ENCODE peak calls at places on chromosomes 4 and X, in six cellular contexts. One of them, this sample, is unnamed.

GRCh38 chr4:151725087-151725486 is 35.7 kb downstream of the GATB start:
- DNase-seq in lower leg skin: no peak
- DNase-seq in right lobe of liver: no peak
- DNase-seq in pancreas: no peak
- DNase-seq in nephron progenitor cell: no peak
- DNase-seq in lung: no peak
- DNase-seq in this sample: no peak

GRCh38 chrX:102950908-102951866 is 14.1 kb downstream of the RAB40AL start:
- DNase-seq in lung: peak
- DNase-seq in right lobe of liver: no peak
- DNase-seq in pancreas: peak
- DNase-seq in nephron progenitor cell: peak
- DNase-seq in lower leg skin: peak
- DNase-seq in this sample: no peak

GRCh38 chr4:29708473-29708872 is 1011.7 kb upstream of the PCDH7 start:
- DNase-seq in pancreas: no peak
- DNase-seq in lower leg skin: no peak
- DNase-seq in right lobe of liver: no peak
- DNase-seq in lung: no peak
- DNase-seq in nephron progenitor cell: no peak
- DNase-seq in this sample: no peak

GRCh38 chr4:10656988-10657387 is 27.6 kb downstream of the CLNK start:
- DNase-seq in right lobe of liver: no peak
- DNase-seq in lower leg skin: no peak
- DNase-seq in lung: no peak
- DNase-seq in nephron progenitor cell: no peak
- DNase-seq in pancreas: no peak
- DNase-seq in this sample: no peak

GRCh38 chr4:8427761-8428287 is 12.7 kb downstream of the ACOX3 start:
- DNase-seq in pancreas: peak
- DNase-seq in right lobe of liver: no peak
- DNase-seq in lung: peak
- DNase-seq in lower leg skin: peak
- DNase-seq in nephron progenitor cell: no peak
- DNase-seq in this sample: no peak

GRCh38 chrX:134460861-134461218 is 875 bp downstream of the HPRT1 start:
- DNase-seq in lower leg skin: no peak
- DNase-seq in nephron progenitor cell: no peak
- DNase-seq in right lobe of liver: no peak
- DNase-seq in lung: no peak
- DNase-seq in pancreas: no peak
- DNase-seq in this sample: no peak

GRCh38 chrX:68462653-68463052 is 29.4 kb upstream of the OPHN1 start:
- DNase-seq in lung: no peak
- DNase-seq in right lobe of liver: no peak
- DNase-seq in pancreas: no peak
- DNase-seq in lower leg skin: no peak
- DNase-seq in nephron progenitor cell: peak
- DNase-seq in this sample: no peak

GRCh38 chrX:39772057-39772832 is 325.5 kb downstream of the BCOR start:
- DNase-seq in lower leg skin: no peak
- DNase-seq in lung: no peak
- DNase-seq in right lobe of liver: no peak
- DNase-seq in nephron progenitor cell: peak
- DNase-seq in pancreas: peak
- DNase-seq in this sample: no peak

GRCh38 chr4:21535901-21536300 is 412.7 kb downstream of the KCNIP4 start:
- DNase-seq in nephron progenitor cell: no peak
- DNase-seq in lung: no peak
- DNase-seq in right lobe of liver: no peak
- DNase-seq in lower leg skin: no peak
- DNase-seq in pancreas: no peak
- DNase-seq in this sample: no peak

GRCh38 chrX:149830192-149830873 is 48.6 kb downstream of the MAGEA9 start:
- DNase-seq in nephron progenitor cell: peak
- DNase-seq in lung: no peak
- DNase-seq in pancreas: no peak
- DNase-seq in lower leg skin: no peak
- DNase-seq in right lobe of liver: no peak
- DNase-seq in this sample: no peak

GRCh38 chr4:73662709-73663546 is 42.7 kb upstream of the RASSF6 start:
- DNase-seq in pancreas: no peak
- DNase-seq in lower leg skin: no peak
- DNase-seq in lung: no peak
- DNase-seq in right lobe of liver: no peak
- DNase-seq in nephron progenitor cell: no peak
- DNase-seq in this sample: no peak

GRCh38 chrX:2589186-2590020 is 88.6 kb upstream of the DHRSX start:
- DNase-seq in right lobe of liver: no peak
- DNase-seq in pancreas: no peak
- DNase-seq in lung: no peak
- DNase-seq in nephron progenitor cell: no peak
- DNase-seq in lower leg skin: peak
- DNase-seq in this sample: no peak

GRCh38 chr4:126850286-126850685 is 782.5 kb upstream of the INTU start:
- DNase-seq in nephron progenitor cell: no peak
- DNase-seq in lower leg skin: no peak
- DNase-seq in right lobe of liver: no peak
- DNase-seq in pancreas: no peak
- DNase-seq in lung: no peak
- DNase-seq in this sample: no peak

GRCh38 chrX:13369541-13370140 is 49.8 kb upstream of the ATXN3L start:
- DNase-seq in lower leg skin: no peak
- DNase-seq in nephron progenitor cell: no peak
- DNase-seq in pancreas: no peak
- DNase-seq in lung: no peak
- DNase-seq in right lobe of liver: no peak
- DNase-seq in this sample: no peak

GRCh38 chrX:151754042-151754419 is 19.5 kb downstream of the CNGA2 start:
- DNase-seq in pancreas: peak
- DNase-seq in right lobe of liver: no peak
- DNase-seq in lung: no peak
- DNase-seq in lower leg skin: peak
- DNase-seq in nephron progenitor cell: no peak
- DNase-seq in this sample: peak

GRCh38 chrX:154540897-154541535 is 5.6 kb downstream of the G6PD start:
- DNase-seq in pancreas: no peak
- DNase-seq in right lobe of liver: peak
- DNase-seq in lower leg skin: no peak
- DNase-seq in nephron progenitor cell: no peak
- DNase-seq in lung: peak
- DNase-seq in this sample: no peak

GRCh38 chr4:105495667-105496066 is 21.8 kb upstream of the PPA2 start:
- DNase-seq in right lobe of liver: no peak
- DNase-seq in pancreas: no peak
- DNase-seq in lung: no peak
- DNase-seq in lower leg skin: no peak
- DNase-seq in nephron progenitor cell: no peak
- DNase-seq in this sample: no peak

GRCh38 chr4:29066856-29067255 is 1653.3 kb upstream of the PCDH7 start:
- DNase-seq in right lobe of liver: no peak
- DNase-seq in pancreas: no peak
- DNase-seq in lower leg skin: no peak
- DNase-seq in nephron progenitor cell: no peak
- DNase-seq in lung: no peak
- DNase-seq in this sample: no peak

GRCh38 chr4:118740869-118741268 is 55.7 kb downstream of the METTL14 start:
- DNase-seq in pancreas: no peak
- DNase-seq in lower leg skin: no peak
- DNase-seq in nephron progenitor cell: no peak
- DNase-seq in lung: no peak
- DNase-seq in right lobe of liver: no peak
- DNase-seq in this sample: no peak

GRCh38 chr4:1216869-1217294 is 32.0 kb downstream of the CTBP1 start:
- DNase-seq in pancreas: no peak
- DNase-seq in nephron progenitor cell: no peak
- DNase-seq in lower leg skin: no peak
- DNase-seq in lung: no peak
- DNase-seq in right lobe of liver: no peak
- DNase-seq in this sample: no peak

GRCh38 chr4:140346136-140346535 is 27.3 kb upstream of the SCOC start:
- DNase-seq in nephron progenitor cell: no peak
- DNase-seq in right lobe of liver: no peak
- DNase-seq in lung: no peak
- DNase-seq in lower leg skin: no peak
- DNase-seq in pancreas: no peak
- DNase-seq in this sample: no peak

GRCh38 chr4:107564326-107564725 is 155.7 kb downstream of the PAPSS1 start:
- DNase-seq in lung: no peak
- DNase-seq in lower leg skin: no peak
- DNase-seq in right lobe of liver: no peak
- DNase-seq in pancreas: no peak
- DNase-seq in nephron progenitor cell: no peak
- DNase-seq in this sample: no peak

GRCh38 chr4:128155874-128156456 is 94.9 kb downstream of the LARP1B start:
- DNase-seq in right lobe of liver: no peak
- DNase-seq in pancreas: no peak
- DNase-seq in nephron progenitor cell: no peak
- DNase-seq in lung: no peak
- DNase-seq in lower leg skin: no peak
- DNase-seq in this sample: no peak

GRCh38 chrX:1330605-1331004 is 6.0 kb upstream of the IL3RA start:
- DNase-seq in lung: no peak
- DNase-seq in lower leg skin: no peak
- DNase-seq in pancreas: no peak
- DNase-seq in nephron progenitor cell: no peak
- DNase-seq in right lobe of liver: no peak
- DNase-seq in this sample: no peak

GRCh38 chrX:78801522-78801921 is 54.0 kb downstream of the LPAR4 start:
- DNase-seq in nephron progenitor cell: no peak
- DNase-seq in right lobe of liver: no peak
- DNase-seq in lung: no peak
- DNase-seq in pancreas: no peak
- DNase-seq in lower leg skin: no peak
- DNase-seq in this sample: no peak

GRCh38 chr4:68299492-68300457 is 50.1 kb downstream of the YTHDC1 start:
- DNase-seq in right lobe of liver: no peak
- DNase-seq in lower leg skin: no peak
- DNase-seq in lung: no peak
- DNase-seq in nephron progenitor cell: no peak
- DNase-seq in pancreas: no peak
- DNase-seq in this sample: no peak

GRCh38 chrX:8183281-8183680 is 12.2 kb upstream of the VCX2 start:
- DNase-seq in lower leg skin: no peak
- DNase-seq in right lobe of liver: no peak
- DNase-seq in pancreas: no peak
- DNase-seq in lung: no peak
- DNase-seq in nephron progenitor cell: no peak
- DNase-seq in this sample: no peak

DNA sequence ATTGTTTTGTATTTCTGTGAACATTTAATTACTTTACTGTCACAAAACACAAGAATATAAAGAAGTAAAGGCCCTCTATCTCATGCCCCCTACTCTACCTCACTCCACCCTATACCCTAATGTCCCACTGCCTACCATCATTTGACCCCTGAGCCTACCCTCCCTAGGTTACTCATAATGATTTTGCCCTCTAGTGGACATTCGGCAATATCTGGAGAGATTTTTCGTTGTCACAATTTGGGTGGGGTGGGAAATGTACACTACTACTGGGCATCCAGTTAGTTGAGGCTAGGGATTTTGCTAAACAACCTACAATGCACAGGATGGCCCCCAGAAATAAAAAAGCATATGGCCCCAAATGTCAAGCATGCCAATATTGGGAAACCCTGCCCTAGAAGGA is 10.2 kb downstream of the TEX13A start:
- DNase-seq in right lobe of liver: no peak
- DNase-seq in pancreas: no peak
- DNase-seq in lung: no peak
- DNase-seq in nephron progenitor cell: no peak
- DNase-seq in lower leg skin: no peak
- DNase-seq in this sample: no peak
- TF ChIP-seq CTCF in right lobe of liver: no peak
- TF ChIP-seq CTCF in pancreas: no peak
- TF ChIP-seq CTCF in lung: no peak
- TF ChIP-seq CTCF in nephron progenitor cell: no peak
- TF ChIP-seq CTCF in lower leg skin: no peak
- TF ChIP-seq CTCF in this sample: peak

GRCh38 chr4:115152081-115152480 is 38.7 kb upstream of the NDST4 start:
- DNase-seq in lower leg skin: no peak
- DNase-seq in right lobe of liver: no peak
- DNase-seq in nephron progenitor cell: no peak
- DNase-seq in lung: no peak
- DNase-seq in pancreas: no peak
- DNase-seq in this sample: no peak

GRCh38 chr4:115159141-115159540 is 45.7 kb upstream of the NDST4 start:
- DNase-seq in nephron progenitor cell: no peak
- DNase-seq in right lobe of liver: no peak
- DNase-seq in lower leg skin: no peak
- DNase-seq in pancreas: no peak
- DNase-seq in lung: no peak
- DNase-seq in this sample: no peak

GRCh38 chr4:115154826-115155225 is 41.4 kb upstream of the NDST4 start:
- DNase-seq in nephron progenitor cell: no peak
- DNase-seq in lower leg skin: no peak
- DNase-seq in pancreas: no peak
- DNase-seq in lung: no peak
- DNase-seq in right lobe of liver: no peak
- DNase-seq in this sample: no peak
- TF ChIP-seq CTCF in nephron progenitor cell: no peak
- TF ChIP-seq CTCF in lower leg skin: no peak
- TF ChIP-seq CTCF in pancreas: no peak
- TF ChIP-seq CTCF in lung: no peak
- TF ChIP-seq CTCF in right lobe of liver: no peak
- TF ChIP-seq CTCF in this sample: no peak

DNA sequence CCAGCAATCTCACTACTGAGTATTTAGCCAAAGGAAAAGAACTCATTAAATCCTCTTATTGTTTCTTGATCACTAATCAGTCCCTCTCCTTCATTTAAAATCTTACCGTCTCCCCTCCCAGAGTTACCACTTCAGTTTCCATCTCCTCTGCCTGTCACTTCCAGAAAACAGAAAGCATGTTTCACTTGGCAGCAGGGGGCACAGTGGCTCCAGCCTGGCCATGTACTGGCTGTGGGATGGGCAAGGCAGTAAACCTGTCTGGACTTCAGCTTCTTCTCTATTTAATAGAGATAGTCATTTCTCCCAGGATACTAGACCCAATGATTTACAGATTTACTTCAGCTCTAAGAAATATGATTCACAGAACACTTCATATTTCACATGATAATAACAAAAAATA is 63.2 kb downstream of the CD40LG start:
- DNase-seq in right lobe of liver: no peak
- DNase-seq in lung: no peak
- DNase-seq in pancreas: no peak
- DNase-seq in lower leg skin: no peak
- DNase-seq in nephron progenitor cell: peak
- DNase-seq in this sample: no peak
- TF ChIP-seq CTCF in right lobe of liver: peak
- TF ChIP-seq CTCF in lung: peak
- TF ChIP-seq CTCF in pancreas: no peak
- TF ChIP-seq CTCF in lower leg skin: no peak
- TF ChIP-seq CTCF in nephron progenitor cell: no peak
- TF ChIP-seq CTCF in this sample: no peak

DNA sequence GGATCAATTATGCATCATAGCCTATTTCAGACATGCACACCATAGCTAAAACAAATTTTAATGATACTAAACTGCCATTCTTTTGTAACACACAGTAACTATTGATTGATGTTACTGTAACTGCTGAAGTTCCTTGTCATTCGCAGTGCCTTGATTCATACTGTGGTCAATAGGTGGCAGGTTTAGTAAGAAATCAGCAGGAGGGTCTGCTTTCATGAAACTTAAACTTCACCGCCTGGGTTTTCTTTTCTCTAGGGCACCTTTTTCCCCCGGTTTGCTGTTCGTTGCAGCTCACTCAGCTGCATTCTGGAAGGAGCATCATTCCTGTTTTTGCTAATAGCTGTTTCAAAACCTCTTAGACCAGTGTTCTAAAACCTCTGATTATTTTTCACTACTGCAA is 88.1 kb downstream of the RPA4 start:
- DNase-seq in nephron progenitor cell: no peak
- DNase-seq in right lobe of liver: no peak
- DNase-seq in lower leg skin: no peak
- DNase-seq in lung: no peak
- DNase-seq in pancreas: no peak
- DNase-seq in this sample: no peak
- TF ChIP-seq CTCF in nephron progenitor cell: no peak
- TF ChIP-seq CTCF in right lobe of liver: no peak
- TF ChIP-seq CTCF in lower leg skin: no peak
- TF ChIP-seq CTCF in lung: no peak
- TF ChIP-seq CTCF in pancreas: no peak
- TF ChIP-seq CTCF in this sample: no peak